ENCODE peak calls at places on chromosome 3, in nine cellular contexts. D is CD8-positive, alpha-beta T cell; S is NT2/D1; T is activated T-cell treated with anti-CD3 and anti-CD28 coated beads, Interleukin-2, amount 50 U/mL, for 72 hours; O is upper lobe of left lung; A is amygdala; U is myocyte; H is EH; I is upper lobe of right lung. B is an unnamed sample.

GRCh38 chr3:122974764-122975162 is 52.8 kb downstream of the SEMA5B start:
- DNase-seq in I (no peak), H (peak), A (peak), O (no peak), U (peak), S (no peak), T (no peak), D (no peak), B (peak)

GRCh38 chr3:129690406-129690805 is 83.9 kb upstream of the PLXND1 start:
- DNase-seq in A (peak), U (peak), O (peak), T (peak), I (no peak), D (peak), S (peak), H (peak), B (peak)

GRCh38 chr3:176740891-176741290 is 456.4 kb downstream of the TBL1XR1 start:
- DNase-seq in A (no peak), U (no peak), H (no peak), I (no peak), O (no peak), S (no peak), T (no peak), D (no peak), B (no peak)

GRCh38 chr3:55746808-55747413 is 259.8 kb upstream of the WNT5A start:
- DNase-seq in O (no peak), I (no peak), T (no peak), A (no peak), U (peak), S (no peak), H (peak), D (no peak), B (peak)

GRCh38 chr3:124928333-124929202 is 6.0 kb downstream of the MUC13 start:
- DNase-seq in D (peak), U (peak), H (peak), A (no peak), I (no peak), O (peak), S (peak), T (peak), B (peak)

GRCh38 chr3:169147246-169148008 is 516.1 kb downstream of the MECOM start:
- DNase-seq in H (peak), S (peak), D (no peak), T (peak), U (peak), O (peak), I (peak), A (no peak), B (peak)

GRCh38 chr3:75224419-75224818 is 439.7 kb upstream of the FRG2C start:
- DNase-seq in A (no peak), S (no peak), D (no peak), O (no peak), T (no peak), H (peak), U (no peak), I (no peak), B (no peak)

GRCh38 chr3:15345051-15345607 is 12.7 kb upstream of the SH3BP5 start:
- DNase-seq in D (no peak), A (no peak), S (no peak), T (no peak), I (no peak), O (no peak), H (no peak), U (peak), B (no peak)

GRCh38 chr3:33202581-33203457 is 15.8 kb downstream of the SUSD5 start:
- DNase-seq in S (peak), U (no peak), A (no peak), D (no peak), T (no peak), H (peak), I (peak), O (peak), B (no peak)

GRCh38 chr3:11186771-11187170 is 32.5 kb downstream of the HRH1 start:
- DNase-seq in U (no peak), A (no peak), I (no peak), T (no peak), H (peak), O (no peak), D (no peak), S (no peak), B (no peak)

GRCh38 chr3:36653095-36653494 is 111.3 kb downstream of the DCLK3 start:
- DNase-seq in U (peak), D (no peak), I (no peak), H (peak), T (no peak), S (no peak), O (no peak), A (no peak), B (peak)

GRCh38 chr3:49724586-49724985 is 835 bp upstream of the GMPPB start:
- DNase-seq in S (no peak), T (no peak), D (peak), H (no peak), O (peak), A (no peak), I (peak), U (no peak), B (no peak)

GRCh38 chr3:129439381-129439816 is 349 bp downstream of the MBD4 start:
- DNase-seq in U (no peak), T (peak), S (no peak), A (no peak), O (peak), H (peak), I (peak), D (peak), B (peak)

GRCh38 chr3:25527796-25528195 is 99.7 kb downstream of the RARB start:
- DNase-seq in U (no peak), A (no peak), D (no peak), I (no peak), S (no peak), O (no peak), T (no peak), H (peak), B (no peak)

GRCh38 chr3:128787256-128788253 is 61.6 kb downstream of the RAB7A start:
- DNase-seq in H (peak), U (no peak), S (no peak), D (no peak), O (no peak), T (peak), A (no peak), I (no peak), B (peak)

GRCh38 chr3:59065240-59065639 is 15.4 kb upstream of the CFAP20DC start:
- DNase-seq in O (no peak), D (no peak), S (no peak), A (no peak), I (no peak), T (no peak), U (no peak), H (no peak), B (no peak)

B was measured in ELR.